ENCODE peak calls at places on chromosome 1, in four cellular contexts. A is body of pancreas, O is Peyer's patch, S is PC-3. Q is an unnamed sample.

GRCh38 chr1:237574536-237574935 is 316.2 kb downstream of the ZP4 start:
- DNase-seq in A (no peak), O (no peak), S (no peak), Q (no peak)

GRCh38 chr1:198903203-198903602 is 264.4 kb downstream of the PTPRC start:
- DNase-seq in A (peak; percentile 16), O (no peak), S (no peak), Q (no peak)

GRCh38 chr1:169546087-169546995 is 39.9 kb downstream of the F5 start:
- DNase-seq in A (peak; percentile 66), O (no peak), S (peak; percentile 90), Q (peak; percentile 57)

GRCh38 chr1:40745180-40745579 is 38.4 kb upstream of the KCNQ4 start:
- DNase-seq in A (no peak), O (no peak), S (no peak), Q (no peak)

GRCh38 chr1:151504759-151505158 is 6.4 kb upstream of the CGN start:
- DNase-seq in A (no peak), O (no peak), S (no peak), Q (no peak)

GRCh38 chr1:26155370-26156284 is 3.3 kb upstream of the FAM110D start:
- DNase-seq in A (no peak), O (no peak), S (no peak), Q (no peak)

GRCh38 chr1:78715181-78715661 is 65.6 kb downstream of the IFI44 start:
- DNase-seq in A (no peak), O (no peak), S (peak; percentile 25), Q (no peak)

GRCh38 chr1:30883389-30884172 is 25.0 kb downstream of the SDC3 start:
- DNase-seq in A (no peak), O (no peak), S (no peak), Q (no peak)

GRCh38 chr1:16046865-16047264 is 3.3 kb downstream of the CLCNKB start:
- DNase-seq in A (no peak), O (no peak), S (no peak), Q (no peak)

GRCh38 chr1:39163469-39163868 is 41.0 kb upstream of the MACF1 start:
- DNase-seq in A (no peak), O (no peak), S (no peak), Q (no peak)

GRCh38 chr1:110069302-110070281 is 880 bp downstream of the ALX3 start:
- DNase-seq in A (no peak), O (no peak), S (no peak), Q (peak; percentile 13)

GRCh38 chr1:197312163-197312562 is 44.1 kb downstream of the CRB1 start:
- DNase-seq in A (no peak), O (no peak), S (peak; percentile 47), Q (no peak)

GRCh38 chr1:157352216-157352615 is 200.1 kb downstream of the FCRL5 start:
- DNase-seq in A (no peak), O (no peak), S (no peak), Q (no peak)

GRCh38 chr1:212970085-212970484 is 19.7 kb downstream of the VASH2 start:
- DNase-seq in A (no peak), O (peak; percentile 15), S (no peak), Q (no peak)

GRCh38 chr1:148166558-148167492 is 14.7 kb upstream of the NBPF11 start:
- DNase-seq in A (no peak), O (no peak), S (peak; percentile 96), Q (no peak)

GRCh38 chr1:160204526-160205241 is 500 bp upstream of the PEA15 start:
- DNase-seq in A (no peak), O (no peak), S (no peak), Q (peak; percentile 20)

GRCh38 chr1:42747125-42747524 is 7.1 kb upstream of the CLDN19 start:
- DNase-seq in A (peak; percentile 60), O (peak; percentile 72), S (peak; percentile 31), Q (peak; percentile 55)

GRCh38 chr1:35589516-35590427 is 16.7 kb downstream of the TFAP2E start:
- DNase-seq in A (no peak), O (no peak), S (no peak), Q (no peak)

GRCh38 chr1:43068911-43069310 is 103.2 kb downstream of the EBNA1BP2 start:
- DNase-seq in A (no peak), O (no peak), S (no peak), Q (no peak)

GRCh38 chr1:99004270-99005141 is at the start of gene PLPPR5:
- DNase-seq in A (peak; percentile 19), O (peak; percentile 36), S (no peak), Q (peak; percentile 40)

GRCh38 chr1:46179138-46180081 is 3.1 kb upstream of the P3R3URF start:
- DNase-seq in A (peak; percentile 87), O (peak; percentile 71), S (peak; percentile 89), Q (peak; percentile 79)

GRCh38 chr1:63621698-63622097 is 28.5 kb downstream of the PGM1 start:
- DNase-seq in A (peak; percentile 53), O (no peak), S (no peak), Q (no peak)

GRCh38 chr1:55081188-55081904 is 42.0 kb downstream of the PCSK9 start:
- DNase-seq in A (no peak), O (no peak), S (peak; percentile 53), Q (no peak)

GRCh38 chr1:12741946-12742345 is 4.1 kb upstream of the CFAP107 start:
- DNase-seq in A (no peak), O (no peak), S (no peak), Q (no peak)

GRCh38 chr1:109266965-109267364 is 16.0 kb downstream of the PSRC1 start:
- DNase-seq in A (no peak), O (no peak), S (peak; percentile 85), Q (no peak)

GRCh38 chr1:94543003-94543402 is 1.4 kb upstream of the F3 start:
- DNase-seq in A (no peak), O (no peak), S (peak; percentile 75), Q (no peak)

GRCh38 chr1:66211521-66211920 is 322.4 kb upstream of the SGIP1 start:
- DNase-seq in A (no peak), O (no peak), S (no peak), Q (no peak)

GRCh38 chr1:166974647-166975345 is 544 bp downstream of the ILDR2 start:
- DNase-seq in A (peak; percentile 9), O (no peak), S (no peak), Q (peak; percentile 79)

GRCh38 chr1:37946703-37947360 is at the start of gene INPP5B:
- DNase-seq in A (peak; percentile 91), O (peak; percentile 87), S (no peak), Q (peak; percentile 92)

GRCh38 chr1:219296430-219296850 is 122.8 kb downstream of the LYPLAL1 start:
- DNase-seq in A (no peak), O (no peak), S (peak; percentile 55), Q (no peak)

GRCh38 chr1:219294251-219294650 is 120.6 kb downstream of the LYPLAL1 start:
- DNase-seq in A (no peak), O (no peak), S (no peak), Q (no peak)

GRCh38 chr1:219299420-219299819 is 125.7 kb downstream of the LYPLAL1 start:
- DNase-seq in A (no peak), O (no peak), S (peak; percentile 25), Q (no peak)

GRCh38 chr1:219298581-219299148 is 125.0 kb downstream of the LYPLAL1 start:
- DNase-seq in A (no peak), O (no peak), S (no peak), Q (no peak)

GRCh38 chr1:219296916-219297315 is 123.2 kb downstream of the LYPLAL1 start:
- DNase-seq in A (no peak), O (no peak), S (no peak), Q (no peak)
- TF ChIP-seq CTCF in A (no peak), O (no peak), S (no peak), Q (no peak)

DNA sequence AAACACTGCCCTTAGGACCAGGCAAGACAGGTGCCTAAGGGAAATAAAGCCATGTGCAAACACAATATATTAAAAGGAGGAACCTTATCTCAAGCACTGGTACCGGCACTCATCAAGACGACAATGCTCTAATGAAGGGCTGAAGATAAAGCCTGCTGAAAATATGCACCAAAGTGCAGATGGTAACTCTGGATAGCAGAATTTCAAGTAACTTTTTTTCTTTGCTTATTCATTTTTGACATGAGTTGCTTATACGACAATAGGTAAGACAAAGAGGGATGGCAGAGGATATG is 9.3 kb downstream of the IRF6 start:
- DNase-seq in A (no peak), O (no peak), S (no peak), Q (no peak)
- TF ChIP-seq CTCF in A (no peak), O (no peak), S (no peak), Q (no peak)

GRCh38 chr1:86502721-86503430 is 34.1 kb downstream of the CLCA1 start:
- DNase-seq in A (peak; percentile 26), O (peak; percentile 67), S (peak; percentile 80), Q (peak; percentile 47)
- TF ChIP-seq CTCF in A (no peak), O (no peak), S (peak; percentile 29), Q (no peak)

GRCh38 chr1:113835686-113836290 is 23.5 kb upstream of the RSBN1 start:
- DNase-seq in A (no peak), O (no peak), S (peak; percentile 75), Q (peak; percentile 32)
- TF ChIP-seq CTCF in A (peak; percentile 64), O (peak; percentile 74), S (peak; percentile 62), Q (peak; percentile 86)

DNA sequence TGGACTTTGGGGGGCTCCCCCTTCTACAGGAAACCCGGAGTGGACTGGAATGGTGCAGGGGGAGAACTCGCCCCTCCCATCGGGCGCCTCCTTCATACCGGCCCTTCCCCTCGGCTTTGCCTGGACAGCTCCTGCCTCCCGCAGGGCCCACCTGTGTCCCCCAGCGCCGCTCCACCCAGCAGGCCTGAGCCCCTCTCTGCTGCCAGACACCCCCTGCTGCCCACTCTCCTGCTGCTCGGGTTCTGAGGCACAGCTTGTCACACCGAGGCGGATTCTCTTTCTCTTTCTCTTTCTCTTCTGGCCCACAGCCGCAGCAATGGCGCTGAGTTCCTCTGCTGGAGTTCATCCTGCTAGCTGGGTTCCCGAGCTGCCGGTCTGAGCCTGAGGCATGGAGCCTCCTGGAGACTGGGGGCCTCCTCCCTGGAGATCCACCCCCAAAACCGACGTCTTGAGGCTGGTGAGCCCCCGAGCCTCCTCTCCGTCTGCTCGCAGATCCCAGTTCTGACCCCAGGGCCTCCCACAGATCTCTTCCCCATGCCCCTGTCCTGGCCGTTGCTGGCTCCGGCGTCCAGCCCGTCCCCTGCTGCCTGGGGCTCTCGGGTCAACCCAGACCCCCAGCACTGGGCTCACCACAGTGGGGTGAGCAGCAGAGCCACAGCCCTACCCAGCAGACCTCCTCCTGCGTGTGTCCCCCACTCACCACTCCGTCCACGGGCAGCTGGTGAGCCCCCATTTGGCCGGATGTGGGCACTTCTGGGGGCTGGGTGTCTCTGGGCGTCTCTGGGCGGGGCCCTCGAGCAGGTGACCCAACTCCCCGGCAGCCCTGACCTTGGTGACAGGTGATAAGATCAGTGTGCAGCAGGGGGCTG is at the start of gene TNFRSF14:
- DNase-seq in A (peak; percentile 48), O (peak; percentile 87), S (peak; percentile 51), Q (peak; percentile 87)
- TF ChIP-seq CTCF in A (no peak), O (no peak), S (no peak), Q (no peak)